ENCODE peak calls at places on chromosomes 3 and 15, in five cellular contexts. Q is GM12892, Z is spleen, O is sigmoid colon, V is suprapubic skin. R is an unnamed sample.

GRCh38 chr3:13149331-13150203 is 76.3 kb upstream of the IQSEC1 start:
- DNase-seq in Z (peak), Q (no peak), O (peak), V (peak), R (no peak)

GRCh38 chr3:33883538-33884203 is 85.2 kb downstream of the PDCD6IP start:
- DNase-seq in Z (no peak), Q (no peak), O (no peak), V (no peak), R (no peak)

GRCh38 chr15:33766329-33766728 is 202.0 kb upstream of the CHRM5 start:
- DNase-seq in V (no peak), O (no peak), Q (no peak), Z (no peak), R (no peak)

GRCh38 chr3:64184621-64185020 is 40.6 kb downstream of the PRICKLE2 start:
- DNase-seq in Q (no peak), O (no peak), V (no peak), Z (no peak), R (no peak)

GRCh38 chr3:144221771-144222170 is 250.1 kb downstream of the DIPK2A start:
- DNase-seq in Z (no peak), Q (no peak), O (no peak), V (no peak), R (no peak)

GRCh38 chr15:68789041-68789920 is 31.4 kb downstream of the ANP32A start:
- DNase-seq in Q (no peak), O (no peak), V (no peak), Z (no peak), R (no peak)

GRCh38 chr3:8723612-8724011 is 10.0 kb upstream of the CAV3 start:
- DNase-seq in V (peak), Z (no peak), Q (no peak), O (no peak), R (no peak)

GRCh38 chr3:114294940-114295480 is 1.2 kb downstream of the TIGIT start:
- DNase-seq in Q (no peak), V (no peak), O (no peak), Z (no peak), R (no peak)

GRCh38 chr3:98565237-98565643 is 28.2 kb downstream of the CPOX start:
- DNase-seq in Q (no peak), V (no peak), O (no peak), Z (no peak), R (no peak)

GRCh38 chr3:147680820-147681488 is 271.8 kb downstream of the ZIC1 start:
- DNase-seq in V (no peak), O (no peak), Q (no peak), Z (no peak), R (no peak)

GRCh38 chr15:75928680-75929608 is 25.3 kb downstream of the FBXO22 start:
- DNase-seq in Z (no peak), V (no peak), O (no peak), Q (no peak), R (no peak)

GRCh38 chr15:52523646-52524045 is 5.0 kb downstream of the MYO5A start:
- DNase-seq in Q (no peak), V (no peak), O (no peak), Z (no peak), R (no peak)

GRCh38 chr3:193997228-193998192 is 138.4 kb upstream of the HES1 start:
- DNase-seq in Q (no peak), O (no peak), Z (no peak), V (no peak), R (no peak)
- TF ChIP-seq POLR2AphosphoS5 in Q (no peak), O (no peak), Z (no peak), V (no peak), R (no peak)

GRCh38 chr3:188656196-188656982 is 502.4 kb downstream of the LPP start:
- DNase-seq in Z (no peak), O (no peak), V (no peak), Q (no peak), R (no peak)
- TF ChIP-seq POLR2AphosphoS5 in Z (no peak), O (no peak), V (no peak), Q (no peak), R (no peak)

GRCh38 chr3:99859855-99860254 is 42.2 kb downstream of the CMSS1 start:
- DNase-seq in Z (no peak), O (no peak), V (no peak), Q (no peak), R (no peak)
- TF ChIP-seq POLR2AphosphoS5 in Z (no peak), O (peak), V (no peak), Q (no peak), R (no peak)

GRCh38 chr3:126654571-126655393 is at the start of gene TXNRD3:
- DNase-seq in V (no peak), Z (peak), O (peak), Q (peak), R (peak)
- TF ChIP-seq POLR2AphosphoS5 in V (no peak), Z (peak), O (peak), Q (no peak), R (peak)

DNA sequence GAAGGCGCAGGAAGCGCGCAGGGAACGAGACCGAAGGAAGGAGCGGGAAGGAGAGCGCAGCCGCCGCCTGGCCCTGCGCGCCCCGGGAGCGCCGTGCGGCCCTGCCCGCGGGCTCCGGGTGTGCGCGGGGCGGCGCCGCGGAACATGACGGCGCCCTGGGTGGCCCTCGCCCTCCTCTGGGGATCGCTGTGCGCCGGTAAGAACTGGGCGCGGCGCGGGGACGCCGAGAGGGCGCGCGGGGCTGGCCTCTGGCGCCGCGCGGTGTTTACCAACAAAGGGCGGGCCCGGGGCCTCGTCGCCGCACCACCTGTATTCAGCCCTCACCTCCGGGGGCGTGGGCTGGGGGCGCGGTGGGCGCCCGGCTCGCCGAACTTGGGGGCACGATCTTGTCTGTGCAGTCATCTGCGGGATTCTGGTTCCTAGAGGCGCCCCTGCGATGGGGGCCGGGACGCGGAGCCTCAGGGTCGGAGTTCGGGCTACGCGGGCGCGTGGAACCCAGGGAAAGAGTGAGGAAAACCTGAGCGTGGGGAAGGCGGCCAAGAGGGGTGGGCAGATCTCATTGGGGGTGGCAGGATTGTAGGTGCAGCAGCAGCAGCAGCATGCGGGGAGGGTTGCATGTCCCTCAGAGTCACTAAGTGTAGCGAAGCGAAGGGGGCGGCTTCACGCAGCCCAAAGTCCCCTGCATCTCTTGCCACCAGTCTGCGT is 641 bp downstream of the ACVR2B start:
- DNase-seq in Q (peak), Z (peak), V (no peak), O (no peak), R (no peak)
- TF ChIP-seq POLR2AphosphoS5 in Q (no peak), Z (no peak), V (no peak), O (no peak), R (no peak)

GRCh38 chr3:57597973-57598351 is 818 bp upstream of the ARF4 start:
- DNase-seq in Z (no peak), V (no peak), Q (no peak), O (no peak), R (no peak)

GRCh38 chr3:57594144-57594543 is 3.0 kb downstream of the ARF4 start:
- DNase-seq in Z (no peak), Q (no peak), O (no peak), V (no peak), R (no peak)

GRCh38 chr3:57594576-57594975 is 2.6 kb downstream of the ARF4 start:
- DNase-seq in V (no peak), Q (no peak), O (no peak), Z (no peak), R (no peak)

GRCh38 chr3:57597240-57597972 is at the start of gene ARF4:
- DNase-seq in V (peak), Z (peak), O (peak), Q (peak), R (peak)

DNA sequence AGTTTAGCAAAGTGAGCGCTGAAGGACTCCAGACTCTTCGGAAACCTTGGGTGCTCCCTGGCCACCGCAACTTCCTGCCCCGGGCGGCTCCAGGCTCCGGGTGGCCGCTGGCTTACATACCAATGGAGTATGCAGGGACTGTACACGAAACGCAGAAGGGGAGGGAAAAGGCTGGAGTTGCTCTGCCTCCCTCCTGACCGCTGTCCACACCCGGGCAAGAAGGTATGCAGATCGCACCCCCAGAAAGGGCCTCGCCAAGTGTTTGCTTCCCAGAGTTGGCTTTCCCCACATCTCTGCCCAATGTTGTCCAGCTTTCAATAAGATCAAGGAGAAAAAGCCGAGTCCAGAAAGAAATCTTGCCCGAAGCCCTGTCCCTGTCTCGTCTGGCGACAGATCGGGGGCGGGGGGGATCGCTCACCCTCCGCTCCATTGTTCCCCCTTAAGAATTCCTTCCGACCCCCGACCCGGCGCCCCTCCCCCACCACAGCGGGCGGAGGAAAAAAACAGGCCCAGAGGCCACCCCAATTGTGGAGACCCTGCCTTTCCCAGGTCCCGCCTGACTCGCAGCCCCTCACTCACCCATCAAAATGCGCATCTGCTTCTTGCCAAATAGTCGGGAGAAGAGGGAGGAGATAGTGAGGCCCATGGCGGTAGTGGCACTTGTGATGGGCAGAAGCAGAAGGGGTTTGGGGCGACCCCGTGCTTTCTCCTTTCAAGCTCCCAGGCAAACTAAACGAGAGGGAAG is 477 bp downstream of the ARF4 start:
- DNase-seq in Q (peak), Z (peak), O (peak), V (peak), R (peak)
- TF ChIP-seq POLR2AphosphoS5 in Q (no peak), Z (peak), O (peak), V (no peak), R (peak)

GRCh38 chr3:16509721-16510619 is 3.5 kb downstream of the RFTN1 start:
- DNase-seq in O (no peak), Z (no peak), Q (no peak), V (no peak), R (no peak)
- TF ChIP-seq POLR2AphosphoS5 in O (no peak), Z (no peak), Q (peak), V (no peak), R (no peak)

GRCh38 chr3:4418156-4418555 is 48.9 kb downstream of the SUMF1 start:
- DNase-seq in Q (no peak), V (no peak), Z (no peak), O (no peak), R (no peak)

GRCh38 chr3:4416427-4416826 is 50.6 kb downstream of the SUMF1 start:
- DNase-seq in V (no peak), Q (no peak), O (no peak), Z (no peak), R (no peak)

GRCh38 chr3:4417449-4417848 is 49.6 kb downstream of the SUMF1 start:
- DNase-seq in Z (no peak), Q (no peak), V (no peak), O (no peak), R (no peak)

GRCh38 chr3:4419386-4419785 is 47.7 kb downstream of the SUMF1 start:
- DNase-seq in Z (no peak), V (no peak), Q (no peak), O (no peak), R (no peak)

DNA sequence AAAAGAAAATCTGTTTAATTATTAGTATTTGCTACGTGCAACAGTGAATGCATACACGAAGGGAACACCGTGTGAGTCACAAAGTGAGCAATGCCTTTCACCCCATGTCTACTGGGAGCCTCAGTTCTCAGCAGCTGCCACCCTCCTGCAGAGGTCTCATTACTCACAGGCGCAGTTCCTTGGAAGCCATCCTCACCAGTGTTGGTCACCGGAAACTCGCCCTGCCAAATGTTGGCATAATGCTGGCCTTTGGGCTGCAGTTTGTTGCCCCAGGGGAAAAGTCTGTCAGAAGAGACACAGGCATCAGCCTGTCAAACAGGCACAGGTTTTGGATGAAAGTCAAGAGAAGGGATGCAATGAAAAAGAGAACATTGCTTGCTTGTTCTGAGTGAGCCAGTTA is 50.1 kb downstream of the SUMF1 start:
- DNase-seq in V (no peak), Z (no peak), Q (no peak), O (no peak), R (no peak)
- TF ChIP-seq POLR2AphosphoS5 in V (no peak), Z (no peak), Q (no peak), O (no peak), R (no peak)